ENCODE peak calls at places on chromosomes 1 and 21, in eight cellular contexts. S is suprapubic skin, O is neuronal stem cell, C is aorta, A is PC-3, J is AG04450, R is psoas muscle, E is lung. I is an unnamed sample.

GRCh38 chr1:109625176-109625575 is 5.5 kb downstream of the AMPD2 start:
- DNase-seq in O (no peak), R (no peak), S (no peak), C (no peak), J (no peak), E (peak; percentile 25), A (no peak), I (peak; percentile 62)

GRCh38 chr1:184664042-184664659 is 90.5 kb downstream of the EDEM3 start:
- DNase-seq in S (peak; percentile 90), C (peak; percentile 85), R (peak; percentile 77), E (peak; percentile 66), O (peak; percentile 80), J (peak; percentile 27), A (peak; percentile 69), I (peak; percentile 82)

GRCh38 chr1:170239445-170239844 is 93.7 kb downstream of the NTMT2 start:
- DNase-seq in A (peak; percentile 64), R (no peak), C (no peak), S (no peak), O (no peak), J (no peak), E (no peak), I (no peak)

GRCh38 chr21:45054162-45054926 is 20.0 kb upstream of the ADARB1 start:
- DNase-seq in A (no peak), E (no peak), R (no peak), C (no peak), J (no peak), O (no peak), S (no peak), I (no peak)

GRCh38 chr1:104648269-104648691 is 898.6 kb downstream of the AMY1C start:
- DNase-seq in S (no peak), E (no peak), J (no peak), C (no peak), A (peak; percentile 44), R (no peak), O (peak; percentile 32), I (no peak)

GRCh38 chr21:35586305-35586704 is 474.0 kb downstream of the SETD4 start:
- DNase-seq in R (no peak), J (no peak), E (no peak), O (no peak), S (no peak), C (no peak), A (no peak), I (no peak)

GRCh38 chr1:222579316-222579715 is 10.4 kb downstream of the TAF1A start:
- DNase-seq in A (no peak), E (no peak), J (no peak), O (no peak), R (no peak), S (no peak), C (no peak), I (no peak)

GRCh38 chr1:160291248-160292220 is 6.6 kb upstream of the PEX19 start:
- DNase-seq in C (peak; percentile 61), J (peak; percentile 32), R (peak; percentile 42), E (peak; percentile 65), O (peak; percentile 42), A (peak; percentile 80), S (no peak), I (peak; percentile 72)

GRCh38 chr1:26999440-26999987 is 6.0 kb downstream of the TRNP1 start:
- DNase-seq in R (peak; percentile 59), O (peak; percentile 59), C (peak; percentile 85), S (no peak), J (peak; percentile 95), A (peak; percentile 96), E (peak; percentile 85), I (peak; percentile 84)

GRCh38 chr21:44837537-44837936 is 19.7 kb upstream of the SUMO3 start:
- DNase-seq in A (no peak), C (no peak), S (no peak), E (no peak), O (no peak), J (no peak), R (no peak), I (peak; percentile 48)

GRCh38 chr1:3518256-3518655 is 63.8 kb downstream of the ARHGEF16 start:
- DNase-seq in E (no peak), A (peak; percentile 46), O (no peak), S (no peak), R (no peak), C (no peak), J (no peak), I (no peak)

GRCh38 chr1:43042773-43043470 is 84.3 kb upstream of the SLC2A1 start:
- DNase-seq in A (no peak), C (no peak), J (no peak), S (no peak), E (no peak), R (no peak), O (no peak), I (no peak)

GRCh38 chr1:211323156-211324063 is 3.2 kb upstream of the TRAF5 start:
- DNase-seq in J (no peak), O (peak; percentile 51), E (no peak), C (no peak), S (no peak), A (peak; percentile 76), R (no peak), I (no peak)

GRCh38 chr1:232980336-232980978 is 30.0 kb downstream of the NTPCR start:
- DNase-seq in R (no peak), C (no peak), S (peak; percentile 56), O (no peak), A (no peak), E (no peak), J (no peak), I (no peak)

GRCh38 chr1:165827199-165828102 is at the start of gene UCK2:
- DNase-seq in R (peak; percentile 85), E (peak; percentile 72), S (peak; percentile 87), C (peak; percentile 84), J (peak; percentile 43), A (peak; percentile 89), O (peak; percentile 74), I (peak; percentile 70)

GRCh38 chr1:187275985-187276580 is 447.3 kb downstream of the PLA2G4A start:
- DNase-seq in R (no peak), J (no peak), S (no peak), A (no peak), O (no peak), E (no peak), C (no peak), I (no peak)

GRCh38 chr1:34268311-34269042 is 91.8 kb downstream of the C1orf94 start:
- DNase-seq in J (no peak), S (no peak), C (no peak), R (no peak), E (peak; percentile 20), A (peak; percentile 35), O (no peak), I (no peak)

GRCh38 chr1:154407866-154408777 is 3.0 kb downstream of the IL6R start:
- DNase-seq in J (no peak), E (no peak), C (no peak), R (no peak), O (no peak), S (no peak), A (no peak), I (no peak)

GRCh38 chr1:218674280-218674773 is 329.2 kb downstream of the TGFB2 start:
- DNase-seq in J (peak; percentile 45), O (peak; percentile 68), E (peak; percentile 64), R (no peak), C (peak; percentile 33), S (no peak), A (peak; percentile 58), I (no peak)

DNA sequence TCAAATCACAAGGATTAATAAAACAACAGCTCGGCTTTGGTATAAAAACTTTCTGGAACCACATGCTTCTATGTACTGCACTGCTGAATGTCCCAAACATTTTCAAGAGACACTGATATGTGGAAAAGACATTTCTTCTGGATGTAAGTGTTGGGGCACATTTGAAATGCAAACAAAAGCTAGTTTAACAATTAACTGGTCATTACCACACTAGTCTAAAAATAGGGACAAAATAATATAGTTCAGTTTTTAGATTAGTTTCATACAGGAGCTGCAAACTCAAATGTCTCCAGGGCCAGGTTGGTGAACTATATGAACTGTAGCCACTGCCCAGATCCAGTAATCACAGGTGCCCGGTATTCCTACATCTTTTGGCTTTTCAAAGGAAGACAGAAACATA is 3.2 kb downstream of the IL23R start:
- DNase-seq in J (no peak), E (no peak), R (no peak), A (no peak), C (no peak), S (no peak), O (no peak), I (no peak)
- H3K27ac ChIP-seq in J (no peak overlapping the region), E (no peak overlapping the region), R (no peak overlapping the region), A (no peak overlapping the region), C (no peak overlapping the region), S (no peak overlapping the region), O (no peak overlapping the region), I (no peak overlapping the region)

GRCh38 chr1:200895448-200895799 is 724 bp downstream of the INAVA start:
- DNase-seq in R (no peak), C (peak; percentile 11), O (no peak), E (no peak), J (no peak), A (peak; percentile 62), S (no peak), I (no peak)
- H3K4me3 ChIP-seq in R (no peak overlapping the region), C (no peak overlapping the region), O (no peak overlapping the region), E (no peak overlapping the region), J (no peak overlapping the region), A (peak overlapping the region; percentile 67), S (peak overlapping the region; percentile 54), I (no peak overlapping the region)

GRCh38 chr1:23563755-23564374 is 4.6 kb upstream of the ID3 start:
- DNase-seq in C (no peak), A (no peak), E (no peak), J (no peak), O (no peak), S (no peak), R (no peak), I (no peak)

GRCh38 chr1:23561076-23561812 is 1.9 kb upstream of the ID3 start:
- DNase-seq in J (no peak), O (no peak), S (no peak), E (no peak), R (no peak), A (no peak), C (no peak), I (no peak)

GRCh38 chr1:23561813-23562100 is 2.5 kb upstream of the ID3 start:
- DNase-seq in R (no peak), C (no peak), O (no peak), S (no peak), E (no peak), J (no peak), A (no peak), I (no peak)

GRCh38 chr1:23562138-23562819 is 3.0 kb upstream of the ID3 start:
- DNase-seq in E (peak; percentile 94), S (peak; percentile 98), A (peak; percentile 94), R (peak; percentile 97), O (peak; percentile 92), J (peak; percentile 92), C (peak; percentile 98), I (peak; percentile 99)

DNA sequence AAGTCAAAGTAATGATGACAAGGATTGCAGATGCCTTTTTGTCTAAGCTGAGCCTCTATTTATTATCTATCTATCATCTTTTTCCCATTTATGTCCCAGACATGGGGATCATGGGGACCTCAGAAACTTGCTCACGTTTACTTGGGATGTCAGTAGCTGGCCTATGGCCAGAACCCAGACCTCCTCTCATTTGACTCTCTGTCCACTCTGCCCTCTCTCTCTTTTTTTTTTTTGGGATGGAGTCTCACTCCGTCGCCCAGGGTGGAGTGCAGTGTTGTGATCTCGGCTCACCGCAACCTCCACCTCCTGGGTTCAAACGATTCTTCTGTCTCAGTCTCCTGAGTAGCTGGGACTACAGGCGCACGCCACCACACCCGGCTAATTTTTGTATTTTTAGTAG is 3.7 kb upstream of the ID3 start:
- DNase-seq in O (no peak), E (no peak), C (no peak), A (no peak), J (no peak), S (no peak), R (no peak), I (no peak)
- H3K27ac ChIP-seq in O (no peak overlapping the region), E (peak overlapping the region; percentile 72), C (peak overlapping the region; percentile 78), A (peak overlapping the region; percentile 1), J (peak overlapping the region; percentile 75), S (peak overlapping the region; percentile 91), R (peak overlapping the region; percentile 79), I (peak overlapping the region; percentile 97)

GRCh38 chr21:33022828-33023573 is 2.7 kb upstream of the OLIG2 start:
- DNase-seq in S (no peak), R (no peak), E (no peak), J (no peak), A (no peak), C (no peak), O (no peak), I (no peak)
- H3K4me3 ChIP-seq in S (peak overlapping the region; percentile 18), R (peak overlapping the region; percentile 46), E (no peak overlapping the region), J (no peak overlapping the region), A (peak overlapping the region; percentile 14), C (no peak overlapping the region), O (no peak overlapping the region), I (no peak overlapping the region)